ENCODE peak calls at places on chromosomes 13 and 19, in ten cellular contexts. N is Peyer's patch; P is fibroblast of the aortic adventitia; R is posterior vena cava; H is activated T-cell treated with anti-CD3 and anti-CD28 coated beads, Interleukin-2, amount 50 U/mL, for 24 hours; B is Calu3; W is H9; Q is stimulated activated CD8-positive, alpha-beta memory T cell treated with anti-CD3 and anti-CD28 coated beads, Interleukin-4, amount 100 ng/mL, for 48 hours; A is MCF 10A; G is T-helper 2 cell. C is an unnamed sample.
A peak's percentile ranks its signal among the peaks of the same experiment; 100 is the strongest.

GRCh38 chr13:50026788-50027473 is 11.7 kb downstream of the KCNRG start:
- DNase-seq in N (no peak), P (no peak), R (no peak), H (no peak), B (no peak), W (no peak), Q (no peak), A (no peak), G (no peak), C (no peak)

GRCh38 chr13:32783067-32783466 is 196.8 kb downstream of the PDS5B start:
- DNase-seq in N (no peak), P (peak; percentile 13), R (no peak), H (no peak), B (no peak), W (no peak), Q (no peak), A (no peak), G (no peak), C (peak; percentile 47)

GRCh38 chr19:14476307-14476662 is 1.1 kb upstream of the PTGER1 start:
- DNase-seq in N (no peak), P (no peak), R (no peak), H (no peak), B (no peak), W (no peak), Q (no peak), A (no peak), G (no peak), C (no peak)

GRCh38 chr13:37029617-37030016 is 29.0 kb downstream of the EXOSC8 start:
- DNase-seq in N (no peak), P (peak; percentile 47), R (no peak), H (no peak), B (no peak), W (no peak), Q (no peak), A (no peak), G (no peak), C (no peak)

GRCh38 chr19:15962319-15962718 is 13.5 kb downstream of the OR10H4 start:
- DNase-seq in N (no peak), P (no peak), R (no peak), H (no peak), B (no peak), W (no peak), Q (peak; percentile 32), A (peak; percentile 12), G (no peak), C (no peak)

GRCh38 chr13:60111726-60112125 is 52.0 kb downstream of the DIAPH3 start:
- DNase-seq in N (no peak), P (peak; percentile 48), R (no peak), H (no peak), B (no peak), W (no peak), Q (no peak), A (no peak), G (no peak), C (no peak)

GRCh38 chr19:48968813-48969218 is 3.7 kb downstream of the FTL start:
- DNase-seq in N (no peak), P (peak; percentile 42), R (no peak), H (no peak), B (no peak), W (no peak), Q (no peak), A (no peak), G (no peak), C (no peak)

GRCh38 chr13:40161931-40162330 is 504.5 kb downstream of the FOXO1 start:
- DNase-seq in N (no peak), P (no peak), R (no peak), H (no peak), B (no peak), W (no peak), Q (no peak), A (no peak), G (no peak), C (no peak)

GRCh38 chr19:3655402-3656072 is 28.9 kb upstream of the CACTIN start:
- DNase-seq in N (no peak), P (peak; percentile 74), R (no peak), H (no peak), B (no peak), W (no peak), Q (no peak), A (peak; percentile 87), G (no peak), C (peak; percentile 96)

GRCh38 chr19:13260883-13261653 is 110.9 kb downstream of the IER2 start:
- DNase-seq in N (no peak), P (peak; percentile 87), R (no peak), H (peak; percentile 51), B (peak; percentile 58), W (no peak), Q (peak; percentile 45), A (peak; percentile 81), G (no peak), C (peak; percentile 94)

GRCh38 chr19:10471909-10472308 is 31.2 kb downstream of the KEAP1 start:
- DNase-seq in N (no peak), P (peak; percentile 58), R (no peak), H (no peak), B (no peak), W (no peak), Q (no peak), A (peak; percentile 53), G (no peak), C (peak; percentile 62)

GRCh38 chr13:99124695-99125334 is 75.8 kb upstream of the UBAC2 start:
- DNase-seq in N (no peak), P (peak; percentile 53), R (no peak), H (peak; percentile 48), B (no peak), W (no peak), Q (peak; percentile 34), A (peak; percentile 84), G (peak; percentile 28), C (peak; percentile 72)

GRCh38 chr13:86038490-86038889 is 239.3 kb upstream of the SLITRK6 start:
- DNase-seq in N (no peak), P (no peak), R (no peak), H (no peak), B (no peak), W (no peak), Q (no peak), A (no peak), G (no peak), C (no peak)

GRCh38 chr13:80341098-80341701 is at the start of gene SPRY2:
- DNase-seq in N (peak; percentile 94), P (peak; percentile 96), R (peak; percentile 98), H (peak; percentile 57), B (peak; percentile 75), W (peak; percentile 96), Q (peak; percentile 58), A (peak; percentile 96), G (peak; percentile 48), C (peak; percentile 96)

GRCh38 chr19:51627491-51628138 is 2.6 kb downstream of the SIGLEC5 start:
- DNase-seq in N (no peak), P (no peak), R (no peak), H (no peak), B (no peak), W (no peak), Q (no peak), A (no peak), G (no peak), C (no peak)